ENCODE peak calls at places on chromosomes 7 and 10, in five cellular contexts. B is tibial nerve, D is HCT116, C is heart right ventricle, Y is fibroblast of mammary gland. I is an unnamed sample.

GRCh38 chr10:63375859-63376258 is 89.9 kb downstream of the JMJD1C start:
- DNase-seq in B (no peak), D (no peak), C (no peak), Y (peak), I (no peak)

GRCh38 chr10:102919237-102919959 is 1.3 kb downstream of the CNNM2 start:
- DNase-seq in B (no peak), D (no peak), C (peak), Y (peak), I (no peak)

GRCh38 chr10:79072994-79073654 is 4.4 kb downstream of the ZMIZ1 start:
- DNase-seq in B (no peak), D (no peak), C (no peak), Y (no peak), I (no peak)

GRCh38 chr10:59750155-59750945 is 2.9 kb downstream of the MRLN start:
- DNase-seq in B (no peak), D (no peak), C (peak), Y (peak), I (no peak)

GRCh38 chr7:117118579-117119180 is 165.4 kb downstream of the ST7 start:
- DNase-seq in B (no peak), D (no peak), C (no peak), Y (no peak), I (no peak)

GRCh38 chr10:79167537-79167936 is 98.8 kb downstream of the ZMIZ1 start:
- DNase-seq in B (no peak), D (no peak), C (no peak), Y (no peak), I (no peak)

GRCh38 chr10:102208311-102209035 is 17.6 kb upstream of the ELOVL3 start:
- DNase-seq in B (no peak), D (no peak), C (no peak), Y (peak), I (no peak)

GRCh38 chr10:49655099-49655498 is 24.4 kb upstream of the C10orf53 start:
- DNase-seq in B (no peak), D (no peak), C (no peak), Y (no peak), I (no peak)

GRCh38 chr10:70761031-70761601 is 24.1 kb downstream of the TBATA start:
- DNase-seq in B (no peak), D (no peak), C (no peak), Y (no peak), I (no peak)

GRCh38 chr7:22854158-22855048 is 31.8 kb upstream of the TOMM7 start:
- DNase-seq in B (peak), D (peak), C (peak), Y (peak), I (peak)

GRCh38 chr7:31688990-31689389 is 2.0 kb downstream of the PPP1R17 start:
- DNase-seq in B (no peak), D (no peak), C (no peak), Y (no peak), I (no peak)

GRCh38 chr10:43249962-43250624 is 16.8 kb downstream of the RASGEF1A start:
- DNase-seq in B (no peak), D (no peak), C (no peak), Y (no peak), I (no peak)

GRCh38 chr10:6811153-6811552 is 231.1 kb upstream of the PRKCQ start:
- DNase-seq in B (no peak), D (no peak), C (no peak), Y (peak), I (no peak)

GRCh38 chr10:85170026-85170425 is 841.6 kb downstream of the CCSER2 start:
- DNase-seq in B (no peak), D (no peak), C (no peak), Y (no peak), I (no peak)

GRCh38 chr7:66837007-66837406 is 84.0 kb upstream of the TMEM248 start:
- DNase-seq in B (no peak), D (peak), C (no peak), Y (peak), I (peak)

GRCh38 chr10:80414126-80414898 is 6.0 kb downstream of the PRXL2A start:
- DNase-seq in B (no peak), D (no peak), C (no peak), Y (no peak), I (peak)

GRCh38 chr7:151489498-151489897 is 30.2 kb downstream of the RHEB start:
- DNase-seq in B (no peak), D (no peak), C (no peak), Y (no peak), I (no peak)

GRCh38 chr10:76302936-76303656 is 871.7 kb downstream of the LRMDA start:
- DNase-seq in B (no peak), D (no peak), C (no peak), Y (peak), I (no peak)

GRCh38 chr7:1024331-1024761 is 20.0 kb upstream of the GPR146 start:
- DNase-seq in B (no peak), D (no peak), C (no peak), Y (no peak), I (no peak)

GRCh38 chr7:27948856-27949255 is 208.9 kb downstream of the TAX1BP1 start:
- DNase-seq in B (no peak), D (no peak), C (no peak), Y (no peak), I (no peak)

GRCh38 chr7:141700291-141700847 is 1.6 kb downstream of the DENND11 start:
- DNase-seq in B (no peak), D (no peak), C (no peak), Y (no peak), I (no peak)

GRCh38 chr7:44338600-44338999 is 13.2 kb upstream of the CAMK2B start:
- DNase-seq in B (no peak), D (no peak), C (no peak), Y (no peak), I (no peak)

GRCh38 chr10:77111611-77112550 is 525.7 kb downstream of the KCNMA1 start:
- DNase-seq in B (no peak), D (peak), C (no peak), Y (peak), I (peak)

GRCh38 chr7:44971991-44972441 is 6.8 kb downstream of the MYO1G start:
- DNase-seq in B (no peak), D (no peak), C (no peak), Y (no peak), I (no peak)

GRCh38 chr7:92297736-92298135 is 52.0 kb downstream of the ANKIB1 start:
- DNase-seq in B (no peak), D (no peak), C (no peak), Y (no peak), I (no peak)

GRCh38 chr7:157702311-157703023 is 365.7 kb downstream of the DNAJB6 start:
- DNase-seq in B (no peak), D (no peak), C (no peak), Y (no peak), I (no peak)

GRCh38 chr7:18306696-18307095 is 188.9 kb upstream of the HDAC9 start:
- DNase-seq in B (no peak), D (no peak), C (no peak), Y (no peak), I (no peak)

GRCh38 chr7:141231018-141231792 is 157.3 kb downstream of the TMEM178B start:
- DNase-seq in B (no peak), D (peak), C (peak), Y (peak), I (no peak)

GRCh38 chr7:77697535-77697831 is 1.2 kb downstream of the RSBN1L start:
- DNase-seq in B (no peak), D (no peak), C (no peak), Y (no peak), I (no peak)

GRCh38 chr7:122289426-122289825 is 15.1 kb downstream of the FEZF1 start:
- DNase-seq in B (no peak), D (no peak), C (no peak), Y (no peak), I (no peak)

GRCh38 chr10:78178940-78179339 is 145.3 kb downstream of the RPS24 start:
- DNase-seq in B (no peak), D (no peak), C (no peak), Y (peak), I (no peak)

GRCh38 chr7:77538186-77538907 is 1.3 kb downstream of the PTPN12 start:
- DNase-seq in B (peak), D (peak), C (peak), Y (peak), I (peak)

GRCh38 chr7:43553999-43554398 is 28.9 kb upstream of the STK17A start:
- DNase-seq in B (no peak), D (no peak), C (peak), Y (peak), I (no peak)

GRCh38 chr7:91344248-91344647 is 80.0 kb downstream of the FZD1 start:
- DNase-seq in B (no peak), D (no peak), C (no peak), Y (no peak), I (no peak)

GRCh38 chr7:50317221-50317678 is 12.7 kb downstream of the IKZF1 start:
- DNase-seq in B (no peak), D (no peak), C (no peak), Y (no peak), I (no peak)

GRCh38 chr7:158249692-158250091 is 337.9 kb downstream of the PTPRN2 start:
- DNase-seq in B (no peak), D (no peak), C (no peak), Y (no peak), I (no peak)

GRCh38 chr7:142776206-142776844 is 5.6 kb downstream of the PRSS2 start:
- DNase-seq in B (no peak), D (no peak), C (no peak), Y (peak), I (no peak)

GRCh38 chr7:83964318-83964717 is 230.3 kb downstream of the SEMA3A start:
- DNase-seq in B (no peak), D (no peak), C (no peak), Y (no peak), I (no peak)

DNA sequence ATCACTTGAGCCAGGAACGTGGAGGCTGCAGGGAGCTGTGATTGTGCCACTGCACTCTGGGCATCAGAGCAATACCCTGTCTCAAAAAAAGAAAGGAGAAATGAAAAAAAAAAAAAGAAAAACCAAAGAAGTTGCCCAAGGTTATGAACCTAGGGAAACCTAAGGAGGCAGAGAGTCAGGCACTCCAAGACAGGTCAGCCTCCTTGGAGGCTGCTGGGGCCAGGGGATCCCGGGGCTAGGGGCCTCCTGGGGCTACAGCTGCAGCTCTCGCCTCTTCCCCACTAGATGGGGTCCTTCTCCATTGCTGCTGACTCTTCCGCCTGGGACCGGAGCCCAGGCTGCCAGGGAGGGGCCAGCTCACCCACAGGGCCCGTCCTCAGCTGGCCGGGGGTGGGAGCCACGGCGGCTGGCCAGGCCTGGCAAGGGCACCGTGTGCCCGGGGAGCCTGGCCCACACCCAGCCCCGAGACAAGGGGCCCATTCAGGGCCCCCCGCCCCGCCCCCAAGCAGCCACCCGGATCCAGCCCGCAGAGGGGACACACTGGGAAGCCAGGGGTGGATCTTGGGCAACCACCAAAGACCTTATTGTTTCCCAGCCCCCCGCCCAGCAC is 1.7 kb upstream of the SPACDR start:
- DNase-seq in B (no peak), D (no peak), C (peak), Y (peak), I (no peak)
- H3K4me3 ChIP-seq in B (no peak), D (no peak), C (no peak), Y (no peak), I (no peak)

GRCh38 chr10:48333856-48334255 is 27.4 kb downstream of the MAPK8 start:
- DNase-seq in B (no peak), D (peak), C (peak), Y (no peak), I (no peak)

GRCh38 chr10:48332166-48332870 is 25.8 kb downstream of the MAPK8 start:
- DNase-seq in B (no peak), D (no peak), C (no peak), Y (no peak), I (no peak)

GRCh38 chr10:48336978-48337599 is 30.6 kb downstream of the MAPK8 start:
- DNase-seq in B (no peak), D (no peak), C (no peak), Y (no peak), I (no peak)

GRCh38 chr10:48332871-48333216 is 26.4 kb downstream of the MAPK8 start:
- DNase-seq in B (no peak), D (no peak), C (no peak), Y (no peak), I (no peak)

DNA sequence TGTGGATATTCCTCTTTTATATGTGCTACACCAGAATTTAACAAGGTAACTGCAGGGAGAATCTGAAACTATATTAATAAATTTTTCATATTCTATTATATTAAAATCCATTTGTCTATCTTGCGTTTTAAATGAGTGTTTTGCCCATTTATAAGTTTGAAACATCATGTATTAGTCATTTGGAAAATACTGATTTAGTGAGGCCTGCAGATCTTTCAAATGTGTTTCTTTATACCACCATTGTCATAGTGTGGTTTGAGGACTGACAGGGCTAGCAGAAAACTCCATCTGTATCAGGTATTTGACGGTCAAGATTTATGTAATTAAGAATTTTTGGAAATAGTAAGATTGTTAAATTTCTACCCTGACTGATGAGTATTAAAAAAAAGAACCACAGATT is 29.3 kb downstream of the MAPK8 start:
- DNase-seq in B (no peak), D (no peak), C (no peak), Y (no peak), I (no peak)
- TF ChIP-seq CTCF in B (no peak), D (no peak), C (no peak), Y (no peak), I (no peak)

GRCh38 chr10:625335-625699 is 64.2 kb downstream of the DIP2C start:
- DNase-seq in B (no peak), D (no peak), C (peak), Y (no peak), I (no peak)
- H3K4me3 ChIP-seq in B (no peak), D (no peak), C (peak), Y (no peak), I (no peak)

DNA sequence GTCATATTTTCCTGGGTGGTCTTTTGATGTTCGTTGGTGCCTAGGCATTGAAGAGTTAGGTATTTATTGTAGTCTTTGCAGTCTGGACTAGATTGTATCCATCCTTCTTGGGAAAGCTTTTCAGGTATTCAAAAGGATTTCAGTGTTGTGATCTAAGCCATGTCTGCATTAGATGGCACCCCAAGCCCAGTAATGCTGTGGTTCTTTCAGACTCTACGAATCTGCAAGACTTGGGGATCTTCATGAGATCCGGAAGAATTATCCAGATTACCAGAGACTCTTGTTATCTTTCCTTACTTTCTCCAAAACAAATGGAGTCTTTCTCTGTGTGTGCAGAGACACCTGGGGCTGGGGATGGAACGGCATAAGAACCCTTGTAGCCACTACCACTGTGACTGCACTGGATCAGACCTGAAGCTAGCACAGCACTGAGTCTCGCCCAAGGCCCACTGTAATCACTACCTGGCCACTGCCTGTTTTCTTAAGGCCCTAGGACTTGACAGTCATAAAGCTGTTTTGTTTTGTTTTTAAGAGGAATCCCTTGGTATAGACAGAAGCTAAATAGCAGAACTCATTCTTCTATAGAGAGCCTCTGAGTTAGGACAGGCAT is 75.5 kb downstream of the MARCHF5 start:
- DNase-seq in B (no peak), D (no peak), C (no peak), Y (no peak), I (no peak)
- TF ChIP-seq CTCF in B (no peak), D (no peak), C (no peak), Y (no peak), I (no peak)